ENCODE peak calls at places on chromosomes 7 and 10, in nine cellular contexts. H is heart left ventricle, L is esophagus squamous epithelium, W is right lobe of liver, E is psoas muscle, G is RWPE2, R is IMR-90, C is heart right ventricle, I is uterus. Y is an unnamed sample.

GRCh38 chr10:10852464-10852863 is 165.2 kb upstream of the CELF2 start:
- DNase-seq in H (no peak), W (no peak), L (no peak), G (no peak), E (no peak), R (no peak), I (no peak), C (no peak), Y (no peak)

GRCh38 chr7:1673581-1674102 is 3.6 kb downstream of the ELFN1 start:
- DNase-seq in W (no peak), G (peak; percentile 42), H (no peak), R (no peak), I (peak; percentile 8), L (no peak), E (peak; percentile 9), C (no peak), Y (no peak)

GRCh38 chr10:79022565-79023488 is 45.9 kb upstream of the ZMIZ1 start:
- DNase-seq in E (peak; percentile 62), R (no peak), L (no peak), I (no peak), W (no peak), C (peak; percentile 69), H (peak; percentile 78), G (peak; percentile 42), Y (peak; percentile 70)

GRCh38 chr7:124263232-124263827 is 230.5 kb upstream of the TMEM229A start:
- DNase-seq in L (no peak), C (no peak), E (no peak), R (peak; percentile 54), I (no peak), W (no peak), H (no peak), G (no peak), Y (no peak)

GRCh38 chr7:149245244-149245643 is 5.8 kb downstream of the ZNF212 start:
- DNase-seq in G (no peak), E (no peak), I (no peak), R (peak; percentile 62), H (no peak), W (no peak), L (no peak), C (no peak), Y (no peak)

GRCh38 chr7:35805876-35806275 is 5.0 kb downstream of the SEPTIN7 start:
- DNase-seq in H (no peak), I (no peak), G (no peak), E (no peak), W (no peak), C (no peak), L (no peak), R (no peak), Y (no peak)

GRCh38 chr10:76133597-76134255 is 702.3 kb downstream of the LRMDA start:
- DNase-seq in G (no peak), C (no peak), L (no peak), W (no peak), E (no peak), H (no peak), R (no peak), I (no peak), Y (no peak)

GRCh38 chr7:64774204-64774842 is 19.9 kb upstream of the ZNF138 start:
- DNase-seq in G (no peak), H (no peak), L (no peak), I (no peak), E (no peak), R (no peak), C (no peak), W (no peak), Y (no peak)

GRCh38 chr7:105800442-105800841 is 76.0 kb downstream of the ATXN7L1 start:
- DNase-seq in W (no peak), C (no peak), G (no peak), H (no peak), L (no peak), E (no peak), I (no peak), R (peak; percentile 44), Y (no peak)

GRCh38 chr7:11835260-11835659 is 3.3 kb upstream of the THSD7A start:
- DNase-seq in H (no peak), C (no peak), R (peak; percentile 1), L (no peak), W (no peak), E (no peak), I (no peak), G (no peak), Y (no peak)

GRCh38 chr7:75042299-75042698 is 31.3 kb downstream of the RCC1L start:
- DNase-seq in W (no peak), C (no peak), G (no peak), E (peak; percentile 58), I (no peak), H (no peak), R (no peak), L (no peak), Y (no peak)

GRCh38 chr10:61902448-61903183 is 1.1 kb downstream of the ARID5B start:
- DNase-seq in G (peak; percentile 73), L (no peak), H (peak; percentile 68), W (peak; percentile 79), C (no peak), E (no peak), I (peak; percentile 72), R (peak; percentile 61), Y (peak; percentile 18)

GRCh38 chr10:94706089-94706488 is 22.6 kb downstream of the CYP2C18 start:
- DNase-seq in R (no peak), L (no peak), C (no peak), E (no peak), I (no peak), W (no peak), H (no peak), G (no peak), Y (no peak)

GRCh38 chr7:42082144-42082543 is 154.9 kb downstream of the GLI3 start:
- DNase-seq in E (no peak), H (no peak), I (peak; percentile 46), G (no peak), L (no peak), W (no peak), R (peak; percentile 84), C (no peak), Y (no peak)

GRCh38 chr10:11009471-11010308 is 8.0 kb upstream of the CELF2 start:
- DNase-seq in G (no peak), E (no peak), I (no peak), H (no peak), L (no peak), W (no peak), R (no peak), C (no peak), Y (no peak)

GRCh38 chr7:19989906-19990305 is 216.5 kb upstream of the TMEM196 start:
- DNase-seq in E (no peak), H (no peak), L (no peak), W (no peak), R (no peak), C (no peak), I (no peak), G (no peak), Y (no peak)

GRCh38 chr7:19988860-19989259 is 215.4 kb upstream of the TMEM196 start:
- DNase-seq in I (no peak), W (no peak), R (no peak), L (no peak), E (no peak), H (no peak), G (no peak), C (no peak), Y (no peak)

GRCh38 chr7:19982841-19983835 is 209.7 kb upstream of the TMEM196 start:
- DNase-seq in L (no peak), E (peak; percentile 15), G (no peak), I (peak; percentile 66), C (no peak), H (no peak), W (no peak), R (peak; percentile 77), Y (no peak)

DNA sequence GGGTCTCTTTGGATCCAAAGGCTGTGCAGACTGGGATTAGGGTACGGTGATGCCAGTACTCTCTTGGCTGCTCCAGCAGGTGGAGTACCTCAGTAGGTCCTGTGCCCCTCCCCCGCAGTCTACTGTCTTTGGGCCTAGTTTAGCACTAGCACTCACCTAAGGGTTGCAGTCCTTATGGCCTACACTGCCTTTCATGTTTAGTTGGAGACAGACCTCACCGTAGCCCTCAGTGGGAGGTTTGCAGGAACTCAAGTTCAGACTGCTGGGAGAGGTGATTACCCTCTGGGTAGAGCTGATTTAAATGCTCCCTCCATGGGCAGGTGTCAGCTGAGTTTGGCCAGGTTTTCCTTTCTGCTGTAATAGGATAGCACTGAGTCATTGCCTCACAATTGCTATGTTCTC is 210.8 kb upstream of the TMEM196 start:
- DNase-seq in R (no peak), L (no peak), I (no peak), W (no peak), C (no peak), H (no peak), E (no peak), G (no peak), Y (no peak)
- TF ChIP-seq CTCF in R (no peak), L (no peak), I (no peak), W (no peak), C (no peak), H (no peak), E (no peak), G (no peak), Y (no peak)

GRCh38 chr7:63025815-63026214 is 972.8 kb upstream of the ZNF722 start:
- DNase-seq in R (no peak), I (no peak), W (no peak), L (no peak), E (no peak), H (no peak), G (no peak), C (no peak), Y (no peak)
- H3K9me3 ChIP-seq in R (peaks cover 25% of the 10 kb centered on the region), I (no peaks in the 10 kb centered on the region), W (no peaks in the 10 kb centered on the region), L (peaks cover 6% of the 10 kb centered on the region), E (no peaks in the 10 kb centered on the region), H (no peaks in the 10 kb centered on the region), G (peaks cover 2% of the 10 kb centered on the region), C (no peaks in the 10 kb centered on the region), Y (peaks cover 40% of the 10 kb centered on the region)

GRCh38 chr7:47344171-47344955 is 237.5 kb downstream of the TNS3 start:
- DNase-seq in G (no peak), E (no peak), R (no peak), C (no peak), W (no peak), L (no peak), H (no peak), I (no peak), Y (no peak)

GRCh38 chr7:47342646-47343045 is 239.3 kb downstream of the TNS3 start:
- DNase-seq in G (no peak), L (no peak), H (no peak), I (no peak), R (no peak), W (no peak), E (no peak), C (no peak), Y (no peak)

GRCh38 chr7:47340490-47340889 is 241.4 kb downstream of the TNS3 start:
- DNase-seq in G (no peak), H (peak; percentile 35), C (no peak), L (no peak), W (no peak), R (no peak), I (no peak), E (no peak), Y (no peak)

GRCh38 chr7:47345754-47346377 is 236.0 kb downstream of the TNS3 start:
- DNase-seq in E (no peak), G (no peak), L (no peak), I (no peak), C (no peak), H (no peak), W (no peak), R (no peak), Y (no peak)

GRCh38 chr7:47343056-47343455 is 238.9 kb downstream of the TNS3 start:
- DNase-seq in H (no peak), G (no peak), L (no peak), I (no peak), C (no peak), R (no peak), E (no peak), W (no peak), Y (no peak)
- TF ChIP-seq CTCF in H (no peak), G (no peak), L (no peak), I (no peak), C (no peak), R (no peak), E (no peak), W (no peak), Y (no peak)

GRCh38 chr7:157886261-157886660 is 549.5 kb downstream of the DNAJB6 start:
- DNase-seq in H (no peak), R (no peak), C (no peak), W (no peak), G (no peak), L (no peak), E (no peak), I (no peak), Y (no peak)
- H3K9me3 ChIP-seq in H (no peaks in the 10 kb centered on the region), R (peaks cover 47% of the 10 kb centered on the region), C (no peaks in the 10 kb centered on the region), W (no peaks in the 10 kb centered on the region), G (no peaks in the 10 kb centered on the region), L (no peaks in the 10 kb centered on the region), E (no peaks in the 10 kb centered on the region), I (no peaks in the 10 kb centered on the region), Y (peaks cover 10% of the 10 kb centered on the region)

Y was measured in left ventricle myocardium inferior.